ENCODE peak calls at places on chromosomes 16 and 17, in seven cellular contexts. P, X, U, I, Y, N and B are unnamed samples.

GRCh38 chr17:4796550-4796915 is 569 bp downstream of the PSMB6 start:
- DNase-seq in P (no peak), X (no peak), U (peak; percentile 78), I (no peak), Y (no peak), N (peak; percentile 4), B (no peak)

GRCh38 chr16:72261127-72261526 is 89.2 kb upstream of the PMFBP1 start:
- DNase-seq in P (no peak), X (no peak), U (no peak), I (no peak), Y (no peak), N (no peak), B (no peak)

GRCh38 chr16:68005786-68006286 is 6.6 kb upstream of the DPEP2 start:
- DNase-seq in P (peak; percentile 31), X (no peak), U (peak; percentile 29), I (no peak), Y (no peak), N (peak; percentile 96), B (peak; percentile 91)

GRCh38 chr16:29009838-29010166 is 24.9 kb downstream of the LAT start:
- DNase-seq in P (no peak), X (no peak), U (no peak), I (no peak), Y (no peak), N (no peak), B (no peak)

GRCh38 chr17:79391808-79392233 is 219.0 kb downstream of the RBFOX3 start:
- DNase-seq in P (peak; percentile 80), X (peak; percentile 60), U (peak; percentile 91), I (peak; percentile 86), Y (no peak), N (peak; percentile 54), B (peak; percentile 90)

GRCh38 chr16:49023095-49023494 is 258.5 kb downstream of the CBLN1 start:
- DNase-seq in P (no peak), X (no peak), U (no peak), I (no peak), Y (no peak), N (no peak), B (no peak)

GRCh38 chr16:12255919-12256665 is 279.6 kb downstream of the SNX29 start:
- DNase-seq in P (no peak), X (no peak), U (no peak), I (no peak), Y (no peak), N (no peak), B (no peak)

GRCh38 chr17:20189322-20189721 is 180.2 kb downstream of the SPECC1 start:
- DNase-seq in P (no peak), X (no peak), U (no peak), I (no peak), Y (no peak), N (no peak), B (no peak)

GRCh38 chr17:27956601-27957445 is 63.7 kb upstream of the LYRM9 start:
- DNase-seq in P (no peak), X (no peak), U (peak; percentile 46), I (no peak), Y (no peak), N (no peak), B (no peak)

GRCh38 chr16:74901606-74902005 is 83.3 kb downstream of the WDR59 start:
- DNase-seq in P (no peak), X (no peak), U (no peak), I (no peak), Y (no peak), N (no peak), B (no peak)

GRCh38 chr17:6683081-6683684 is 30.0 kb downstream of the SLC13A5 start:
- DNase-seq in P (peak; percentile 79), X (no peak), U (no peak), I (no peak), Y (no peak), N (no peak), B (no peak)

GRCh38 chr17:48441231-48441711 is 11.3 kb upstream of the SKAP1 start:
- DNase-seq in P (no peak), X (no peak), U (no peak), I (no peak), Y (no peak), N (peak; percentile 29), B (no peak)

GRCh38 chr16:84459941-84460405 is 44.5 kb downstream of the MEAK7 start:
- DNase-seq in P (no peak), X (no peak), U (no peak), I (peak; percentile 62), Y (no peak), N (no peak), B (peak; percentile 40)

GRCh38 chr16:2468725-2469398 is 2.2 kb upstream of the NTN3 start:
- DNase-seq in P (no peak), X (no peak), U (peak; percentile 42), I (no peak), Y (no peak), N (no peak), B (no peak)

GRCh38 chr16:20675488-20676267 is 21.8 kb downstream of the ACSM1 start:
- DNase-seq in P (peak; percentile 72), X (peak; percentile 75), U (peak; percentile 96), I (peak; percentile 71), Y (no peak), N (no peak), B (peak; percentile 79)

GRCh38 chr16:583815-584591 is 5.9 kb upstream of the RAB40C start:
- DNase-seq in P (no peak), X (no peak), U (peak; percentile 42), I (no peak), Y (no peak), N (no peak), B (peak; percentile 73)

GRCh38 chr17:56985371-56986162 is 7.6 kb downstream of the SCPEP1 start:
- DNase-seq in P (no peak), X (no peak), U (no peak), I (no peak), Y (no peak), N (peak; percentile 86), B (no peak)

GRCh38 chr17:75785770-75786538 is 1.3 kb downstream of the UNK start:
- DNase-seq in P (no peak), X (no peak), U (no peak), I (peak; percentile 48), Y (no peak), N (peak; percentile 36), B (peak; percentile 20)

GRCh38 chr16:52379551-52379950 is 167.4 kb downstream of the TOX3 start:
- DNase-seq in P (no peak), X (no peak), U (no peak), I (no peak), Y (no peak), N (no peak), B (no peak)

GRCh38 chr16:10388987-10389386 is 3.1 kb downstream of the ATF7IP2 start:
- DNase-seq in P (no peak), X (no peak), U (no peak), I (no peak), Y (no peak), N (no peak), B (no peak)

GRCh38 chr16:75130150-75130771 is 13.7 kb upstream of the LDHD start:
- DNase-seq in P (no peak), X (no peak), U (peak; percentile 58), I (no peak), Y (no peak), N (no peak), B (no peak)

GRCh38 chr17:73401911-73402310 is 90.1 kb upstream of the CDC42EP4 start:
- DNase-seq in P (no peak), X (no peak), U (peak; percentile 81), I (no peak), Y (no peak), N (peak; percentile 58), B (peak; percentile 72)

GRCh38 chr16:83102336-83102735 is 475.6 kb downstream of the CDH13 start:
- DNase-seq in P (no peak), X (no peak), U (no peak), I (no peak), Y (no peak), N (no peak), B (no peak)

GRCh38 chr17:76670020-76670707 is 26.6 kb upstream of the ST6GALNAC1 start:
- DNase-seq in P (peak; percentile 64), X (no peak), U (no peak), I (peak; percentile 29), Y (no peak), N (peak; percentile 28), B (no peak)

GRCh38 chr16:73000020-73000906 is 47.7 kb downstream of the ZFHX3 start:
- DNase-seq in P (no peak), X (no peak), U (no peak), I (peak; percentile 74), Y (no peak), N (no peak), B (no peak)

GRCh38 chr17:3944485-3945388 is 19.5 kb downstream of the ATP2A3 start:
- DNase-seq in P (peak; percentile 66), X (peak; percentile 50), U (peak; percentile 93), I (peak; percentile 86), Y (no peak), N (no peak), B (peak; percentile 83)

GRCh38 chr16:46712911-46713310 is 23.5 kb downstream of the ORC6 start:
- DNase-seq in P (no peak), X (no peak), U (no peak), I (no peak), Y (no peak), N (peak; percentile 44), B (no peak)

DNA sequence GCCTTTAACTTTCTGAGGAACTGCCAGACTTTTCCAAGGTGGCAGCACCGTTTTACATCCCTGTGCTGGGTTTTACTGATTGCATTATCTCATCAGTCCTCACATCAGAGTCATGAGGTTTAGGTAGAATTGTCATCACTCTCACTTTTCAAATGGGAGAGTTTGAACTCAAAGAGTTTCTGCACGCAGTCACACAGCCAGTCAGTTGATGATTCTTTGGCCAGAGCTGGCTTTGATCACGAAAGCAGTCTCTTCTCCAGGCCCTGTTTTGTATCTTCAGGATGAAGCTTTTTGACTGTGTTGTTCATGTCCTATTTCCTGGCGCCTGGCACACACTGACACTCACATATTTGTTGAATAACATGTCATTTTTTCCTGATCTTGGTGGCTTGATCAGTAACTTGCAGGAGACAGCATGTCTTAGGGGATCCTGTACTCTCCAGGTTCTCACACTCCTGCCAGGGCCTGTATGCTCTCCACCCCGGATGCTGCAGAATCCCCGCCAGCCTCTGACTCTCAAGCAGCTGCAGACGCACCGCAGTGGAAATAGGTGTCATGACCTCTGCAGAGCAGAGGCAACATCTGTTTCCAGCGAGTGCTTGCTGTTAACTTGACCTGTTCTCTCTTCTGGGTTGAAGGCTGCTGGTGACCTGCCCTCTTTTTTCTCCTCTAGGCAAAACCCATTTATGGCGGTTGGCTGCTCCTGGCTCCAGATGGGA is 32.9 kb downstream of the MPRIP start:
- DNase-seq in P (no peak), X (no peak), U (no peak), I (peak; percentile 91), Y (no peak), N (no peak), B (peak; percentile 52)
- TF ChIP-seq POLR2AphosphoS5 in P (no peak), X (no peak), U (no peak), I (no peak), Y (no peak), N (no peak), B (no peak)

GRCh38 chr16:70159355-70160348 is 13.9 kb upstream of the CLEC18C start:
- DNase-seq in P (no peak), X (no peak), U (no peak), I (no peak), Y (no peak), N (peak; percentile 2), B (peak; percentile 44)
- TF ChIP-seq POLR2AphosphoS5 in P (no peak), X (peak; percentile 24), U (no peak), I (no peak), Y (no peak), N (no peak), B (no peak)

GRCh38 chr17:8830141-8830540 is 31.0 kb upstream of the MFSD6L start:
- DNase-seq in P (no peak), X (no peak), U (no peak), I (no peak), Y (no peak), N (no peak), B (no peak)
- TF ChIP-seq POLR2AphosphoS5 in P (no peak), X (no peak), U (no peak), I (no peak), Y (no peak), N (no peak), B (no peak)

GRCh38 chr17:41666708-41667279 is 21.9 kb upstream of the EIF1 start:
- DNase-seq in P (peak; percentile 88), X (no peak), U (peak; percentile 91), I (peak; percentile 92), Y (peak; percentile 64), N (peak; percentile 85), B (peak; percentile 96)
- TF ChIP-seq POLR2AphosphoS5 in P (peak; percentile 50), X (no peak), U (no peak), I (no peak), Y (no peak), N (no peak), B (peak; percentile 77)